ENCODE peak calls at places on chromosomes 16 and 17, in seven cellular contexts. V, G, W, B, A, X and L are unnamed samples.

GRCh38 chr17:72419866-72420774 is 299.3 kb downstream of the SOX9 start:
- DNase-seq in V (no peak), G (peak; percentile 92), W (no peak), B (no peak), A (no peak), X (no peak), L (no peak)

GRCh38 chr16:25838724-25839186 is 147.0 kb downstream of the HS3ST4 start:
- DNase-seq in V (peak; percentile 27), G (peak; percentile 11), W (peak; percentile 40), B (peak; percentile 69), A (peak; percentile 46), X (peak; percentile 34), L (peak; percentile 11)

GRCh38 chr16:68343137-68343536 is 32.3 kb downstream of the PRMT7 start:
- DNase-seq in V (no peak), G (no peak), W (no peak), B (no peak), A (no peak), X (no peak), L (no peak)

GRCh38 chr17:44110823-44111633 is 12.4 kb downstream of the HDAC5 start:
- DNase-seq in V (no peak), G (peak; percentile 52), W (peak; percentile 95), B (peak; percentile 96), A (peak; percentile 69), X (peak; percentile 96), L (peak; percentile 96)

GRCh38 chr17:74803388-74803930 is 27.3 kb upstream of the NAT9 start:
- DNase-seq in V (no peak), G (no peak), W (no peak), B (no peak), A (no peak), X (no peak), L (no peak)

GRCh38 chr16:59632266-59632855 is 898.2 kb upstream of the GOT2 start:
- DNase-seq in V (no peak), G (no peak), W (no peak), B (no peak), A (no peak), X (no peak), L (no peak)

GRCh38 chr17:77433385-77434135 is 292.8 kb downstream of the SEC14L1 start:
- DNase-seq in V (no peak), G (no peak), W (no peak), B (no peak), A (no peak), X (peak; percentile 92), L (no peak)

GRCh38 chr17:4789701-4789950 is 862 bp downstream of the GLTPD2 start:
- DNase-seq in V (peak; percentile 32), G (no peak), W (no peak), B (no peak), A (no peak), X (no peak), L (no peak)

GRCh38 chr16:69476920-69477418 is 52.5 kb downstream of the CYB5B start:
- DNase-seq in V (peak; percentile 50), G (no peak), W (peak; percentile 29), B (peak; percentile 29), A (no peak), X (no peak), L (no peak)

GRCh38 chr17:45019177-45019711 is 32.2 kb downstream of the DCAKD start:
- DNase-seq in V (no peak), G (no peak), W (peak; percentile 80), B (no peak), A (no peak), X (peak; percentile 91), L (peak; percentile 77)

GRCh38 chr16:17612336-17612735 is 141.6 kb upstream of the XYLT1 start:
- DNase-seq in V (no peak), G (no peak), W (no peak), B (no peak), A (no peak), X (no peak), L (no peak)

GRCh38 chr17:21573961-21574610 is 118.2 kb upstream of the KCNJ18 start:
- DNase-seq in V (no peak), G (no peak), W (no peak), B (no peak), A (no peak), X (peak; percentile 81), L (no peak)

GRCh38 chr17:43608313-43608712 is 53.4 kb downstream of the MEOX1 start:
- DNase-seq in V (no peak), G (peak; percentile 28), W (no peak), B (no peak), A (no peak), X (no peak), L (no peak)

GRCh38 chr17:17874478-17874877 is 37.7 kb upstream of the SREBF1 start:
- DNase-seq in V (no peak), G (no peak), W (no peak), B (no peak), A (no peak), X (no peak), L (no peak)

GRCh38 chr17:31398381-31399275 is 7.2 kb downstream of the RAB11FIP4 start:
- DNase-seq in V (no peak), G (no peak), W (no peak), B (no peak), A (no peak), X (no peak), L (no peak)

GRCh38 chr16:8182761-8183160 is 407.6 kb downstream of the TMEM114 start:
- DNase-seq in V (no peak), G (no peak), W (peak; percentile 96), B (no peak), A (no peak), X (no peak), L (no peak)

GRCh38 chr17:68832140-68832871 is 122.9 kb downstream of the ABCA8 start:
- DNase-seq in V (no peak), G (no peak), W (no peak), B (no peak), A (no peak), X (no peak), L (no peak)

GRCh38 chr17:27782791-27783206 is 17.5 kb downstream of the NOS2 start:
- DNase-seq in V (no peak), G (no peak), W (no peak), B (no peak), A (no peak), X (peak; percentile 52), L (no peak)

GRCh38 chr17:40018211-40019121 is 3.2 kb downstream of the CSF3 start:
- DNase-seq in V (no peak), G (no peak), W (no peak), B (no peak), A (peak; percentile 29), X (peak; percentile 25), L (peak; percentile 63)

GRCh38 chr17:76417499-76418143 is 33.2 kb downstream of the SPHK1 start:
- DNase-seq in V (no peak), G (no peak), W (peak; percentile 51), B (no peak), A (no peak), X (no peak), L (no peak)
- TF ChIP-seq JUND in V (no peak), G (no peak), W (no peak), B (no peak), A (no peak), X (no peak), L (no peak)

DNA sequence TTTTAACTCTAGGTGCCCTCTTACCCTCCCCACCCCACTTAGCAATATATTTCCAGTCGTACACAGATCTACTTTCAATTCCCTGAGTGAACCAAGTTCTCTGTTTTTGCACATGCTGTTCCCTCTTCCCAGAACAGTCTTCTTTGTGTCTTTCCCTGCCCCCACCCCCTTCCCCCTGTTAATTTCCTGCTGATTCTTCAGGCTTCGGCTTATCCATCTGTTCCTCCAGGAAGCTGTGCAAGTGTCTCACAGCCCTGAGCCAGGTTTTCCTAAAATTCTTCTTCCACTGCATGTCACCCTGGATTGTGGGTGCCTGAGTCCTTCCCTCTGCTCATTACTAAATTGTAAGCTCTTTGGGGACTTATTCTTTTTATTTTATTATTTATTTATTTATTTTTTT is 12.4 kb upstream of the SPOP start:
- DNase-seq in V (no peak), G (no peak), W (no peak), B (no peak), A (no peak), X (no peak), L (no peak)
- TF ChIP-seq JUND in V (no peak), G (no peak), W (no peak), B (no peak), A (no peak), X (no peak), L (no peak)

DNA sequence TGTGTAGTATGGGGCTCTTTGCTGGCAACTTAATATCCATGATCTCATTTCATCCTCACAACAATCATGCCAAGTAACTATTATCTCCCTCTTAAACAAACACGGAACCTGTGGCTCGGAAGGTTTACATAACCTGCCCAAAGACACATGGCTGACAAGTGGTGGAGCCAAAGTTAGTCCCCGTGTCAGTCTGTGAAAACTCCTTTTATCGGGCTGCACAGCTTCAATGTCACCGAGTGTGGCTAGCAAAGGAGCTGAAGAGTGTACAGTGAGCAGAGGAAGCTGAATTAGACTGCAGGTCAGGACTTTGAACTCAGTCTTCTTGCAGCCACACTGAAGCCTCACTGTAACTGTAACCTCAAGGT is 80.3 kb downstream of the PARN start:
- DNase-seq in V (no peak), G (no peak), W (no peak), B (peak; percentile 78), A (no peak), X (no peak), L (no peak)
- TF ChIP-seq JUND in V (no peak), G (no peak), W (no peak), B (no peak), A (no peak), X (no peak), L (no peak)

DNA sequence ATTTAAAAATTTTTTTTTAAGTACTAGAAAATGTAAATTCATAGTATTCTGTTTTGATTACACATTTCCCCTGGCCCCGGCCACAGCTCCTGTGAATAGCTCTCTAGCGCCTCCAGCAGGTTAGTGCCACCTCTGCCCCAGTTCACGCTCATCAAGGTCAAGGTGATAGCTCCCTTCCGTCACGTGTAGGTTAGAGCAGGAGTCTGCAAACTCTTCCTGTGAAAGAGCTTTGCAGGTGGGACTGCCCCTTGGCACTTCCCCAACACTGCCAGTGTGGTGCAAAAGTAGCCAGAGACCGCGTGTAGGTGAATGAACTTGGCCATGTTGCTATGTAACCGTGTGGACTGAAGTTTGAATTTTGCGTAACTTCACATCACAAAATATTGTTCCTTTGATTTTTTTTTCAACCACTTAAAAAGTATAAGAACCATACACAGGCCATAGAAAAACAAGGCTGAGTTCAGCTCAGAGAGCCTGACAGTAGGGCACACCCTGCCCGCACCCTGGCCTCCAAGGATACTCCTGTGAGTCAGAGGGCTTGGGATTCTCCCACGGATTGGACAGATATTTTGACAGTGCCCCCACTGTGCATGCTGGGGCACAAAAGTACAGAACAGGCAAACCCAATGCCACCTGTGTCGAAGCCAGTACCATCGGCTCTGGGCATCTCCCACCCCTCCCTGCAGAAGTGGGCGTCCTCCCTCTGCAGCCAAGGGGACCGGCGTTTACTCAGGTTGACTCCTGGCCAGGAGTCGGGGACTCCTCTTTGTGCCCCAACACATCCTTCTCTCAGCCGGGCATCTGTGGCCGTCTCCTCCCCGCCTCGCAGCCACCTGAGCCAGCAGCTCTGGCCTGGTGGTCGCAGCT is 92.0 kb upstream of the CHMP6 start:
- DNase-seq in V (peak; percentile 40), G (no peak), W (peak; percentile 81), B (peak; percentile 29), A (peak; percentile 29), X (peak; percentile 87), L (no peak)
- TF ChIP-seq JUND in V (no peak), G (no peak), W (no peak), B (no peak), A (no peak), X (no peak), L (no peak)